ENCODE peak calls at places on chromosome X, in nine cellular contexts. J is stomach, S is mesendoderm, I is neuronal stem cell, P is cardiac muscle cell, L is heart right ventricle, H is ovary, F is tibial nerve, A is HAP-1. N is an unnamed sample.

GRCh38 chrX:136310411-136310810 is 9.6 kb downstream of the ADGRG4 start:
- DNase-seq in L (no peak), H (no peak), A (peak; percentile 55), I (peak; percentile 2), J (no peak), P (no peak), F (no peak), S (peak; percentile 83), N (no peak)

GRCh38 chrX:4909245-4909830 is 1195.9 kb upstream of the PRKX start:
- DNase-seq in A (no peak), S (no peak), L (no peak), J (no peak), P (no peak), I (no peak), H (no peak), F (no peak), N (no peak)

GRCh38 chrX:69412661-69413060 is 91.5 kb upstream of the NALF2 start:
- DNase-seq in F (no peak), A (no peak), I (no peak), H (no peak), P (no peak), J (no peak), S (no peak), L (no peak), N (no peak)

GRCh38 chrX:13007519-13008188 is 32.7 kb downstream of the TMSB4X start:
- DNase-seq in H (no peak), P (no peak), S (no peak), J (no peak), I (no peak), A (no peak), F (no peak), L (no peak), N (no peak)

GRCh38 chrX:331145-331771 is 12.7 kb upstream of the GTPBP6 start:
- DNase-seq in S (no peak), L (no peak), F (no peak), I (no peak), H (peak; percentile 52), A (no peak), P (peak; percentile 39), J (no peak), N (no peak)

GRCh38 chrX:35016051-35016450 is 73.5 kb downstream of the FAM47B start:
- DNase-seq in J (no peak), L (no peak), A (no peak), I (no peak), P (peak; percentile 17), H (no peak), F (no peak), S (peak; percentile 31), N (no peak)

GRCh38 chrX:135393046-135393445 is 28.7 kb upstream of the SMIM10L2A start:
- DNase-seq in P (no peak), S (no peak), L (no peak), I (no peak), A (no peak), F (no peak), H (no peak), J (no peak), N (no peak)

GRCh38 chrX:9340619-9341304 is 124.1 kb upstream of the TBL1X start:
- DNase-seq in A (peak; percentile 9), F (no peak), L (peak; percentile 19), J (peak; percentile 27), H (peak; percentile 48), I (no peak), S (peak; percentile 47), P (no peak), N (no peak)

GRCh38 chrX:64394874-64395567 is at the start of gene MTMR8:
- DNase-seq in F (peak; percentile 61), S (peak; percentile 88), H (peak; percentile 85), L (peak; percentile 59), P (peak; percentile 83), I (peak; percentile 54), A (peak; percentile 94), J (peak; percentile 77), N (peak; percentile 39)

GRCh38 chrX:129606918-129607317 is 47.8 kb downstream of the APLN start:
- DNase-seq in L (no peak), F (peak; percentile 19), S (peak; percentile 39), H (peak; percentile 52), A (peak; percentile 82), P (peak; percentile 71), J (peak; percentile 65), I (peak; percentile 60), N (no peak)

GRCh38 chrX:73963682-73964081 is 340.3 kb upstream of the ZCCHC13 start:
- DNase-seq in H (no peak), P (no peak), F (no peak), J (no peak), L (peak; percentile 40), S (no peak), A (no peak), I (no peak), N (no peak)

GRCh38 chrX:153669174-153669890 is 4.3 kb downstream of the PNCK start:
- DNase-seq in P (peak; percentile 53), L (no peak), F (no peak), S (peak; percentile 60), J (no peak), A (peak; percentile 81), H (peak; percentile 48), I (no peak), N (no peak)

GRCh38 chrX:11434607-11435006 is 141.4 kb downstream of the AMELX start:
- DNase-seq in P (no peak), J (no peak), A (no peak), F (no peak), I (no peak), S (no peak), H (no peak), L (no peak), N (no peak)

DNA sequence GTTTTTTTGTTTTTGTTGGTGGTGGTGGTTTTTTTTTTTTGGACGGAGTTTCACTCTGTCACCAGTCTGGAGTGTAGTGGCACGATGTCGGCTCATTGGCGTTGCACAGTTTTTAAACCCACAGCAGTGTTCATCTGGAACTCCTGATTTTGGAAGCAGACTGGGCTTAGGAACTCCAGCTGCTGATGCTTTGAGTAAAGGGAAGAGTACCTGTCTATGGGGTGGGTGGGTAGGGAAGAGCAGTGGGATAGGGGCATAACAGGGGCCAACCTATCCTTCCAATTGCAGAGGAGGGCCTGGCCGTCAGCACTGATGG is 2.0 kb downstream of the CD99 start:
- DNase-seq in I (no peak), H (no peak), A (no peak), J (no peak), L (no peak), F (no peak), S (no peak), P (no peak), N (no peak)
- H3K4me1 ChIP-seq in I (peaks cover 3% of the 10 kb centered on the region), H (peaks cover 19% of the 10 kb centered on the region), A (peaks cover 11% of the 10 kb centered on the region), J (peaks cover 68% of the 10 kb centered on the region), L (peaks cover 53% of the 10 kb centered on the region), F (peaks cover 49% of the 10 kb centered on the region), S (peaks cover 2% of the 10 kb centered on the region), P (peaks cover 40% of the 10 kb centered on the region), N (peaks cover 3% of the 10 kb centered on the region)

DNA sequence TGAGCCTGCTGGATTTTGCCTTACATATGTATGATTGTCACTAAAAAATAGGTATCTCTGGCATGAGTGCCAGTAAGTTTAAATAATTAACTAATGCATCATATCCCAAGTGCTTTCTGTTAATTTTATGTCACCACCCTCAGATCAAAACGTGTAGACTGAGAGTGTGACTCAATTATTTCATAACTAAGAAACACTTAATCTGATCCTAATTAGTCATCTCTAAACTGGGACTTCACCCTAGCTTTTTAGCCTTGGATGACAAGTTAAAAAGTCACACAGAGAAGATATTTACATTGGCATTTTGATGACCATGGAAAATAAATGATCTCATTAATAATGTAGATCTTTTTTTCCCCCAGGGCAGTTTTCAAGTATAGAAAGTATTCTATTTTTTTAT is 23.1 kb upstream of the SLC6A14 start:
- DNase-seq in L (no peak), I (no peak), F (no peak), P (no peak), A (no peak), S (no peak), H (no peak), J (no peak), N (no peak)
- H3K4me1 ChIP-seq in L (no peaks in the 10 kb centered on the region), I (no peaks in the 10 kb centered on the region), F (no peaks in the 10 kb centered on the region), P (no peaks in the 10 kb centered on the region), A (no peaks in the 10 kb centered on the region), S (no peaks in the 10 kb centered on the region), H (no peaks in the 10 kb centered on the region), J (no peaks in the 10 kb centered on the region), N (no peaks in the 10 kb centered on the region)

GRCh38 chrX:45784590-45784989 is 583.9 kb upstream of the DIPK2B start:
- DNase-seq in H (no peak), J (no peak), A (no peak), S (no peak), F (no peak), P (no peak), I (no peak), L (no peak), N (no peak)

GRCh38 chrX:45788941-45789348 is 588.3 kb upstream of the DIPK2B start:
- DNase-seq in H (peak; percentile 42), P (no peak), A (peak; percentile 34), F (no peak), J (no peak), L (peak; percentile 45), S (peak; percentile 69), I (no peak), N (no peak)

GRCh38 chrX:45783002-45783401 is 582.3 kb upstream of the DIPK2B start:
- DNase-seq in A (no peak), P (no peak), J (no peak), S (no peak), I (no peak), L (no peak), H (no peak), F (no peak), N (no peak)

DNA sequence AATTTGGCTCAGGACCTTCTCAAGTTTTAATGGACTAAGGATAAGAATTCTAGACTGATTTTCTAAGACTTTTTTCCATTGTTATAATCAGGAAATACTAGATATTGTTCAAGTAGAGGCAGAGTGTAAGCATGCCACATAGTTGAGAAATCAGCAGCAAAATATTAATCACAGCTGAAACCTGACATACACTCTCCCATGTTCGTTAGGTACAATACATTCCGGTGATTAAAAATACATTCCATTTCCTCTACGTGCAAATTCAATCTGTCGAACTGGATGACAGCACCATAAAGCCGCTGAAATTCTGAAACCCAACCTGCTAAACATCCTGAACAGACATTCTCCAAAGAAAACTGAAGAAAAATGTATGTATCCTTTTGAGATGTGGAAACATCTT is 587.6 kb upstream of the DIPK2B start:
- DNase-seq in P (no peak), F (no peak), S (no peak), A (no peak), J (no peak), H (no peak), L (no peak), I (no peak), N (no peak)
- H3K4me1 ChIP-seq in P (no peaks in the 10 kb centered on the region), F (no peaks in the 10 kb centered on the region), S (no peaks in the 10 kb centered on the region), A (peaks cover 28% of the 10 kb centered on the region), J (no peaks in the 10 kb centered on the region), H (peaks cover 2% of the 10 kb centered on the region), L (no peaks in the 10 kb centered on the region), I (no peaks in the 10 kb centered on the region), N (peaks cover 6% of the 10 kb centered on the region)

GRCh38 chrX:45760187-45760742 is 559.6 kb upstream of the DIPK2B start:
- DNase-seq in S (no peak), I (no peak), A (no peak), P (no peak), F (no peak), J (no peak), H (no peak), L (no peak), N (no peak)
- H3K4me1 ChIP-seq in S (no peaks in the 10 kb centered on the region), I (no peaks in the 10 kb centered on the region), A (peaks cover 4% of the 10 kb centered on the region), P (no peaks in the 10 kb centered on the region), F (no peaks in the 10 kb centered on the region), J (peaks cover 11% of the 10 kb centered on the region), H (no peaks in the 10 kb centered on the region), L (no peaks in the 10 kb centered on the region), N (no peaks in the 10 kb centered on the region)

GRCh38 chrX:29824176-29824906 is 391.0 kb upstream of the MAGEB2 start:
- DNase-seq in I (no peak), F (no peak), J (no peak), P (no peak), S (no peak), H (no peak), A (no peak), L (no peak), N (no peak)
- H3K4me1 ChIP-seq in I (no peaks in the 10 kb centered on the region), F (no peaks in the 10 kb centered on the region), J (no peaks in the 10 kb centered on the region), P (no peaks in the 10 kb centered on the region), S (no peaks in the 10 kb centered on the region), H (no peaks in the 10 kb centered on the region), A (peaks cover 4% of the 10 kb centered on the region), L (no peaks in the 10 kb centered on the region), N (no peaks in the 10 kb centered on the region)

N was measured in iPS DF 6.9.